ENCODE peak calls at places on chromosomes 11 and 22, in seven cellular contexts. One of them, this sample, is unnamed.

GRCh38 chr22:27456696-27457503 is 344.7 kb downstream of the MN1 start:
- DNase-seq in mucosa of descending colon: no peak
- DNase-seq in psoas muscle: no peak
- DNase-seq in ascending aorta: no peak
- DNase-seq in mesothelial cell of epicardium: no peak
- DNase-seq in HCT116: no peak
- DNase-seq in WTC11: no peak
- DNase-seq in this sample: no peak

GRCh38 chr11:133844217-133844616 is 1.1 kb downstream of the SPATA19 start:
- DNase-seq in mucosa of descending colon: no peak
- DNase-seq in psoas muscle: no peak
- DNase-seq in WTC11: no peak
- DNase-seq in mesothelial cell of epicardium: no peak
- DNase-seq in HCT116: no peak
- DNase-seq in ascending aorta: no peak
- DNase-seq in this sample: no peak

GRCh38 chr22:40123387-40123786 is 54.3 kb upstream of the TNRC6B start:
- DNase-seq in WTC11: no peak
- DNase-seq in mucosa of descending colon: no peak
- DNase-seq in ascending aorta: no peak
- DNase-seq in HCT116: no peak
- DNase-seq in psoas muscle: no peak
- DNase-seq in mesothelial cell of epicardium: no peak
- DNase-seq in this sample: peak; percentile 48

GRCh38 chr11:120142072-120142423 is 4.1 kb upstream of the TRIM29 start:
- DNase-seq in mucosa of descending colon: no peak
- DNase-seq in ascending aorta: no peak
- DNase-seq in mesothelial cell of epicardium: no peak
- DNase-seq in HCT116: no peak
- DNase-seq in psoas muscle: no peak
- DNase-seq in WTC11: no peak
- DNase-seq in this sample: no peak

GRCh38 chr11:2296913-2297622 is 4.7 kb downstream of the C11orf21 start:
- DNase-seq in WTC11: no peak
- DNase-seq in psoas muscle: peak; percentile 32
- DNase-seq in mesothelial cell of epicardium: no peak
- DNase-seq in HCT116: no peak
- DNase-seq in ascending aorta: no peak
- DNase-seq in mucosa of descending colon: no peak
- DNase-seq in this sample: no peak

GRCh38 chr22:48427731-48428211 is 1399.9 kb downstream of the BRD1 start:
- DNase-seq in psoas muscle: no peak
- DNase-seq in WTC11: no peak
- DNase-seq in mucosa of descending colon: no peak
- DNase-seq in mesothelial cell of epicardium: no peak
- DNase-seq in HCT116: no peak
- DNase-seq in ascending aorta: no peak
- DNase-seq in this sample: no peak

GRCh38 chr11:9047986-9048522 is 43.3 kb downstream of the SCUBE2 start:
- DNase-seq in psoas muscle: no peak
- DNase-seq in WTC11: no peak
- DNase-seq in ascending aorta: no peak
- DNase-seq in mesothelial cell of epicardium: no peak
- DNase-seq in HCT116: no peak
- DNase-seq in mucosa of descending colon: no peak
- DNase-seq in this sample: no peak

GRCh38 chr11:975824-976223 is 50.2 kb downstream of the AP2A2 start:
- DNase-seq in ascending aorta: no peak
- DNase-seq in mesothelial cell of epicardium: no peak
- DNase-seq in mucosa of descending colon: no peak
- DNase-seq in WTC11: peak; percentile 72
- DNase-seq in psoas muscle: no peak
- DNase-seq in HCT116: no peak
- DNase-seq in this sample: no peak

GRCh38 chr22:43636086-43636485 is 176.0 kb downstream of the EFCAB6 start:
- DNase-seq in HCT116: no peak
- DNase-seq in mucosa of descending colon: no peak
- DNase-seq in mesothelial cell of epicardium: no peak
- DNase-seq in psoas muscle: no peak
- DNase-seq in WTC11: no peak
- DNase-seq in ascending aorta: no peak
- DNase-seq in this sample: no peak

GRCh38 chr11:116578971-116579687 is 193.7 kb downstream of the BUD13 start:
- DNase-seq in HCT116: no peak
- DNase-seq in ascending aorta: no peak
- DNase-seq in mucosa of descending colon: no peak
- DNase-seq in WTC11: peak; percentile 41
- DNase-seq in mesothelial cell of epicardium: no peak
- DNase-seq in psoas muscle: no peak
- DNase-seq in this sample: peak; percentile 49

GRCh38 chr22:22009661-22010060 is 27.1 kb upstream of the TOP3B start:
- DNase-seq in mesothelial cell of epicardium: no peak
- DNase-seq in WTC11: no peak
- DNase-seq in psoas muscle: no peak
- DNase-seq in ascending aorta: no peak
- DNase-seq in HCT116: no peak
- DNase-seq in mucosa of descending colon: no peak
- DNase-seq in this sample: no peak

GRCh38 chr11:4611986-4612385 is 4.0 kb upstream of the TRIM68 start:
- DNase-seq in psoas muscle: no peak
- DNase-seq in HCT116: no peak
- DNase-seq in WTC11: no peak
- DNase-seq in mucosa of descending colon: no peak
- DNase-seq in mesothelial cell of epicardium: no peak
- DNase-seq in ascending aorta: no peak
- DNase-seq in this sample: no peak

GRCh38 chr11:44973634-44974401 is 23.1 kb upstream of the TP53I11 start:
- DNase-seq in HCT116: no peak
- DNase-seq in mucosa of descending colon: no peak
- DNase-seq in mesothelial cell of epicardium: no peak
- DNase-seq in WTC11: no peak
- DNase-seq in ascending aorta: no peak
- DNase-seq in psoas muscle: no peak
- DNase-seq in this sample: peak; percentile 56

GRCh38 chr11:5380740-5381342 is 2.8 kb upstream of the OR51M1 start:
- DNase-seq in WTC11: peak; percentile 74
- DNase-seq in psoas muscle: no peak
- DNase-seq in mucosa of descending colon: no peak
- DNase-seq in mesothelial cell of epicardium: peak; percentile 25
- DNase-seq in ascending aorta: no peak
- DNase-seq in HCT116: peak; percentile 36
- DNase-seq in this sample: peak; percentile 69

GRCh38 chr11:4713241-4713640 is 8.7 kb downstream of the MMP26 start:
- DNase-seq in psoas muscle: no peak
- DNase-seq in mucosa of descending colon: no peak
- DNase-seq in WTC11: no peak
- DNase-seq in mesothelial cell of epicardium: no peak
- DNase-seq in HCT116: no peak
- DNase-seq in ascending aorta: no peak
- DNase-seq in this sample: no peak

GRCh38 chr11:72716291-72716690 is 35.9 kb downstream of the ARAP1 start:
- DNase-seq in WTC11: no peak
- DNase-seq in HCT116: no peak
- DNase-seq in ascending aorta: no peak
- DNase-seq in psoas muscle: peak; percentile 30
- DNase-seq in mucosa of descending colon: no peak
- DNase-seq in mesothelial cell of epicardium: no peak
- DNase-seq in this sample: peak; percentile 49

GRCh38 chr11:61757213-61757862 is 4.9 kb downstream of the MYRF start:
- DNase-seq in WTC11: no peak
- DNase-seq in HCT116: no peak
- DNase-seq in psoas muscle: no peak
- DNase-seq in mucosa of descending colon: no peak
- DNase-seq in ascending aorta: no peak
- DNase-seq in mesothelial cell of epicardium: no peak
- DNase-seq in this sample: no peak

GRCh38 chr11:60280412-60280811 is at the start of gene MS4A4A:
- DNase-seq in psoas muscle: no peak
- DNase-seq in WTC11: no peak
- DNase-seq in mesothelial cell of epicardium: no peak
- DNase-seq in ascending aorta: no peak
- DNase-seq in mucosa of descending colon: no peak
- DNase-seq in HCT116: no peak
- DNase-seq in this sample: no peak

GRCh38 chr11:100684101-100685065 is 2.7 kb upstream of the ARHGAP42 start:
- DNase-seq in ascending aorta: no peak
- DNase-seq in mucosa of descending colon: no peak
- DNase-seq in HCT116: peak; percentile 12
- DNase-seq in WTC11: no peak
- DNase-seq in psoas muscle: no peak
- DNase-seq in mesothelial cell of epicardium: no peak
- DNase-seq in this sample: no peak
- TF ChIP-seq CTCF in ascending aorta: no peak
- TF ChIP-seq CTCF in mucosa of descending colon: no peak
- TF ChIP-seq CTCF in HCT116: no peak
- TF ChIP-seq CTCF in WTC11: no peak
- TF ChIP-seq CTCF in psoas muscle: no peak
- TF ChIP-seq CTCF in mesothelial cell of epicardium: no peak
- TF ChIP-seq CTCF in this sample: no peak

DNA sequence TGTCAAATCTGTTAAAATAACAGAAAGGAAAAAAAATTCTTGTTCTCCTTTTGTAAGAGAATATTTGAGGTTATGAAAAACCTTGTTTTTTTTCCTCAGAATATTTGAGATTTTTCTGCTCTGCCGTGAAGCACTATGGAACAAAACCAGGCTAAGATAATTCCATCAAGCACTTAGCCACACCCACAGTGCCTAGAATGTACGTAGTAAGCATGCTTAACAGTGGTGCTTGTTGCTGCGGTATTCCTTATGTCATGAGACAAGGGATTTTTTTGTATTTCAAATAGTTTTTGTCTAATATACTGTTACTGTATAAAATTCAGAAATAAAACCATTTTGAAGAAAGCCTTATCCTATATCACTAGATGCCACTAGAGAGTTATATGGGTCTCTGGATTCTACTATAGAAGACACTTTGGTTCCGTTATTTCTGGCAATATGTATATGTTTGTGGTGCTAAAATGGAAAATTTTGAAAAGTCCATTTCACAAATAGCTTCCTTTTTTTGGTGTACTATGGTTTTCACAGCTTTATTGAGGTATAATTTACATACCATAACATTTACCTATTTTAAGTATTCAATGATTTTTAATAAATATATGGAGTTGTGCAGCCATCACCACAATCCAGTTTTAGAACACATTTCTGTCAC is 23.7 kb downstream of the PDHX start:
- DNase-seq in ascending aorta: no peak
- DNase-seq in mucosa of descending colon: no peak
- DNase-seq in HCT116: no peak
- DNase-seq in psoas muscle: no peak
- DNase-seq in WTC11: no peak
- DNase-seq in mesothelial cell of epicardium: no peak
- DNase-seq in this sample: no peak
- TF ChIP-seq CTCF in ascending aorta: no peak
- TF ChIP-seq CTCF in mucosa of descending colon: no peak
- TF ChIP-seq CTCF in HCT116: no peak
- TF ChIP-seq CTCF in psoas muscle: no peak
- TF ChIP-seq CTCF in WTC11: no peak
- TF ChIP-seq CTCF in mesothelial cell of epicardium: no peak
- TF ChIP-seq CTCF in this sample: no peak

DNA sequence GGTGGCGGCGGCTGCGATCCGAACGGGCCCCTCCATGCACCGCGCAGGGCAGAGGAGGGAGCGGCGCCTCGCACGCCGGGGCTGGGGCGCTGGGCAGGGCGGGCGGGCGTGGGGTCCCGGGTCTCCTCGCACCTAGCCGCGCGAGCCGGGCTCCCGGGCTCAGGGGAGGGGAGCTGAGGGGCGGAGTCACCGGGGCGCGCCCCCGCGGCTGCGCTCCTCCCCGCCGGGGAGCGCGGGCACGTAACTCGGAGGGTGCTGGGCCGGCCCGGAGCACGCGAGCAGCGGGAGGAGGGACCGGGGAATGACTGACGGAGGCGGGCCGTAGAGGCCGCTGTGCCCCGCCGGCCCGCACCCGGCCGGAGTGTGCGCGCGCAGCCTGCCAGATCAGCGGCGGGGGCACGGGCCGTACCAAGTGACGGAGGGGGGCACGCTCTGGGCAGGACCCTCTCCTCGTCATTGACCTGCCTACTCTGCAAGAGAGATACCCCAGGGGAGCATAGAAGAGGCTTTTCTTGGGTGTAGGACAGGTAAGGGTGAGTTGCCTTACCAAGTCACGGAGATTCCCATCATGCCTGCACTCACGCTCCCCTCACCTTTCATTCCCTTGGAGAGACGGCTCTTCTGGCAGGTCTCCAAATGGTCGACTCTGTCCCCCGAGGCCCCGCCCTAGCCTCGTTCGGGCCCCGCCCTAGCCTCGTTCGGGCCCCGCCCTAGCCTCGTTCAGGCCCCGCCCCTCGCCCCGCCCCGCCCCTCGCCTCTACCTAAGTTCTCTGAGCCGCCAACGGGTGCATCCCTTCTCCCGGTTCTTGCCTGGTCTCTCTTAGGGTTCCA is at the start of gene CDON:
- DNase-seq in ascending aorta: peak; percentile 43
- DNase-seq in mesothelial cell of epicardium: peak; percentile 96
- DNase-seq in mucosa of descending colon: peak; percentile 93
- DNase-seq in psoas muscle: peak; percentile 96
- DNase-seq in WTC11: peak; percentile 91
- DNase-seq in HCT116: peak; percentile 87
- DNase-seq in this sample: peak; percentile 94
- TF ChIP-seq CTCF in ascending aorta: no peak
- TF ChIP-seq CTCF in mesothelial cell of epicardium: no peak
- TF ChIP-seq CTCF in mucosa of descending colon: no peak
- TF ChIP-seq CTCF in psoas muscle: no peak
- TF ChIP-seq CTCF in WTC11: no peak
- TF ChIP-seq CTCF in HCT116: no peak
- TF ChIP-seq CTCF in this sample: no peak

GRCh38 chr22:24772493-24773220 is 1.9 kb downstream of the PIWIL3 start:
- DNase-seq in psoas muscle: no peak
- DNase-seq in WTC11: peak; percentile 64
- DNase-seq in mucosa of descending colon: no peak
- DNase-seq in mesothelial cell of epicardium: no peak
- DNase-seq in ascending aorta: no peak
- DNase-seq in HCT116: peak; percentile 61
- DNase-seq in this sample: peak; percentile 30
- TF ChIP-seq CTCF in psoas muscle: peak; percentile 19
- TF ChIP-seq CTCF in WTC11: peak; percentile 42
- TF ChIP-seq CTCF in mucosa of descending colon: no peak
- TF ChIP-seq CTCF in mesothelial cell of epicardium: peak; percentile 21
- TF ChIP-seq CTCF in ascending aorta: peak; percentile 10
- TF ChIP-seq CTCF in HCT116: peak; percentile 61
- TF ChIP-seq CTCF in this sample: peak; percentile 52

DNA sequence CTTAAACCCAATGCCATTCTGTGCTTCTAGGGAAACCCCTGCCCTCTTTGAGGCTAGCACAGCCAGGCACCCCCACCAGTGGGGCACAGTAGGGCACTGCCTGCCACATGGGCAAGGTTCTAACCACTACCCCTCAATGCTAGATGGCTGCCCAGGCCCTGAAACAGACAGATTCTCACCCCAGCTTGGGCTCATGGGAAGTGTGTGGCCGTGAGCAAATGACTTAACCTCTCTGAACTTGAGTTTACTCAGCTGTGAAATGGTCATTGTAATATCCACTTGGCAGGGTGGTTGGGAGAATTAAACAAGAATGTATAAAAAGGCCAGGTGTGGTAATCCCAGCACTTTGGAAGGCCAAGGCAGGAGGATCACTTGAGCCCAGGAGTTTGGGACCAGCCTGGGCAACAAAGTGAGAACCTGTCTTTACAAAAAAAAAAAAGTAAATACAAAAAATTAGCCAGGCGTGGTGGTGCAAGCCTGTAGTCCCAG is 22.4 kb downstream of the C22orf23 start:
- DNase-seq in mucosa of descending colon: no peak
- DNase-seq in ascending aorta: no peak
- DNase-seq in psoas muscle: no peak
- DNase-seq in HCT116: no peak
- DNase-seq in mesothelial cell of epicardium: no peak
- DNase-seq in WTC11: no peak
- DNase-seq in this sample: no peak
- TF ChIP-seq CTCF in mucosa of descending colon: no peak
- TF ChIP-seq CTCF in ascending aorta: no peak
- TF ChIP-seq CTCF in psoas muscle: no peak
- TF ChIP-seq CTCF in HCT116: no peak
- TF ChIP-seq CTCF in mesothelial cell of epicardium: no peak
- TF ChIP-seq CTCF in WTC11: no peak
- TF ChIP-seq CTCF in this sample: peak; percentile 12